ENCODE peak calls at places on chromosome 4, in eight cellular contexts. One of them, this sample, is unnamed.

GRCh38 chr4:138512766-138513165 is 270.6 kb upstream of the SLC7A11 start:
- DNase-seq in AG08396: no peak
- DNase-seq in PC-3: no peak
- DNase-seq in psoas muscle: no peak
- DNase-seq in caudate nucleus: no peak
- DNase-seq in progenitor cell of endocrine pancreas: no peak
- DNase-seq in tibial nerve: no peak
- DNase-seq in endothelial cell: no peak
- DNase-seq in this sample: no peak

GRCh38 chr4:17941731-17942130 is 79.8 kb downstream of the LCORL start:
- DNase-seq in AG08396: no peak
- DNase-seq in PC-3: peak
- DNase-seq in psoas muscle: no peak
- DNase-seq in caudate nucleus: no peak
- DNase-seq in progenitor cell of endocrine pancreas: no peak
- DNase-seq in tibial nerve: no peak
- DNase-seq in endothelial cell: no peak
- DNase-seq in this sample: no peak

GRCh38 chr4:12118651-12119213 is 690.0 kb upstream of the HS3ST1 start:
- DNase-seq in AG08396: no peak
- DNase-seq in PC-3: no peak
- DNase-seq in psoas muscle: no peak
- DNase-seq in caudate nucleus: no peak
- DNase-seq in progenitor cell of endocrine pancreas: no peak
- DNase-seq in tibial nerve: no peak
- DNase-seq in endothelial cell: no peak
- DNase-seq in this sample: no peak

GRCh38 chr4:26178874-26179273 is 141.9 kb upstream of the RBPJ start:
- DNase-seq in AG08396: no peak
- DNase-seq in PC-3: no peak
- DNase-seq in psoas muscle: peak
- DNase-seq in caudate nucleus: no peak
- DNase-seq in progenitor cell of endocrine pancreas: no peak
- DNase-seq in tibial nerve: peak
- DNase-seq in endothelial cell: no peak
- DNase-seq in this sample: no peak

GRCh38 chr4:8675383-8675782 is 82.8 kb downstream of the CPZ start:
- DNase-seq in AG08396: no peak
- DNase-seq in PC-3: peak
- DNase-seq in psoas muscle: no peak
- DNase-seq in caudate nucleus: no peak
- DNase-seq in progenitor cell of endocrine pancreas: peak
- DNase-seq in tibial nerve: no peak
- DNase-seq in endothelial cell: peak
- DNase-seq in this sample: peak

GRCh38 chr4:73406548-73406875 is 2.4 kb downstream of the ALB start:
- DNase-seq in AG08396: no peak
- DNase-seq in PC-3: no peak
- DNase-seq in psoas muscle: no peak
- DNase-seq in caudate nucleus: no peak
- DNase-seq in progenitor cell of endocrine pancreas: no peak
- DNase-seq in tibial nerve: no peak
- DNase-seq in endothelial cell: no peak
- DNase-seq in this sample: no peak

GRCh38 chr4:174828845-174829701 is at the start of gene GLRA3:
- DNase-seq in AG08396: peak
- DNase-seq in PC-3: peak
- DNase-seq in psoas muscle: peak
- DNase-seq in caudate nucleus: peak
- DNase-seq in progenitor cell of endocrine pancreas: peak
- DNase-seq in tibial nerve: no peak
- DNase-seq in endothelial cell: peak
- DNase-seq in this sample: peak

GRCh38 chr4:186740822-186741221 is 17.2 kb upstream of the FAT1 start:
- DNase-seq in AG08396: no peak
- DNase-seq in PC-3: no peak
- DNase-seq in psoas muscle: no peak
- DNase-seq in caudate nucleus: no peak
- DNase-seq in progenitor cell of endocrine pancreas: no peak
- DNase-seq in tibial nerve: no peak
- DNase-seq in endothelial cell: no peak
- DNase-seq in this sample: no peak

GRCh38 chr4:149845643-149846208 is 30.1 kb upstream of the IQCM start:
- DNase-seq in AG08396: no peak
- DNase-seq in PC-3: no peak
- DNase-seq in psoas muscle: no peak
- DNase-seq in caudate nucleus: no peak
- DNase-seq in progenitor cell of endocrine pancreas: no peak
- DNase-seq in tibial nerve: no peak
- DNase-seq in endothelial cell: no peak
- DNase-seq in this sample: no peak

GRCh38 chr4:147755567-147756295 is 23.8 kb downstream of the ARHGAP10 start:
- DNase-seq in AG08396: peak
- DNase-seq in PC-3: no peak
- DNase-seq in psoas muscle: no peak
- DNase-seq in caudate nucleus: no peak
- DNase-seq in progenitor cell of endocrine pancreas: no peak
- DNase-seq in tibial nerve: no peak
- DNase-seq in endothelial cell: no peak
- DNase-seq in this sample: no peak

GRCh38 chr4:143581331-143581961 is 67.9 kb downstream of the SMARCA5 start:
- DNase-seq in AG08396: no peak
- DNase-seq in PC-3: no peak
- DNase-seq in psoas muscle: no peak
- DNase-seq in caudate nucleus: peak
- DNase-seq in progenitor cell of endocrine pancreas: no peak
- DNase-seq in tibial nerve: no peak
- DNase-seq in endothelial cell: no peak
- DNase-seq in this sample: peak

GRCh38 chr4:48370260-48371134 is 29.2 kb downstream of the SLAIN2 start:
- DNase-seq in AG08396: no peak
- DNase-seq in PC-3: no peak
- DNase-seq in psoas muscle: no peak
- DNase-seq in caudate nucleus: no peak
- DNase-seq in progenitor cell of endocrine pancreas: no peak
- DNase-seq in tibial nerve: no peak
- DNase-seq in endothelial cell: no peak
- DNase-seq in this sample: no peak

GRCh38 chr4:140071806-140072205 is 82.2 kb downstream of the MAML3 start:
- DNase-seq in AG08396: peak
- DNase-seq in PC-3: no peak
- DNase-seq in psoas muscle: no peak
- DNase-seq in caudate nucleus: no peak
- DNase-seq in progenitor cell of endocrine pancreas: no peak
- DNase-seq in tibial nerve: peak
- DNase-seq in endothelial cell: no peak
- DNase-seq in this sample: no peak

GRCh38 chr4:180610317-180610716 is 1632.9 kb upstream of the TENM3 start:
- DNase-seq in AG08396: no peak
- DNase-seq in PC-3: peak
- DNase-seq in psoas muscle: no peak
- DNase-seq in caudate nucleus: no peak
- DNase-seq in progenitor cell of endocrine pancreas: no peak
- DNase-seq in tibial nerve: no peak
- DNase-seq in endothelial cell: no peak
- DNase-seq in this sample: no peak

GRCh38 chr4:6595897-6596537 is 21.0 kb downstream of the MAN2B2 start:
- DNase-seq in AG08396: no peak
- DNase-seq in PC-3: peak
- DNase-seq in psoas muscle: no peak
- DNase-seq in caudate nucleus: no peak
- DNase-seq in progenitor cell of endocrine pancreas: no peak
- DNase-seq in tibial nerve: no peak
- DNase-seq in endothelial cell: no peak
- DNase-seq in this sample: peak

GRCh38 chr4:176435891-176436499 is 116.2 kb downstream of the SPCS3 start:
- DNase-seq in AG08396: no peak
- DNase-seq in PC-3: no peak
- DNase-seq in psoas muscle: no peak
- DNase-seq in caudate nucleus: no peak
- DNase-seq in progenitor cell of endocrine pancreas: no peak
- DNase-seq in tibial nerve: no peak
- DNase-seq in endothelial cell: no peak
- DNase-seq in this sample: no peak

GRCh38 chr4:8029689-8030088 is 90.0 kb upstream of the AFAP1 start:
- DNase-seq in AG08396: no peak
- DNase-seq in PC-3: no peak
- DNase-seq in psoas muscle: peak
- DNase-seq in caudate nucleus: no peak
- DNase-seq in progenitor cell of endocrine pancreas: no peak
- DNase-seq in tibial nerve: no peak
- DNase-seq in endothelial cell: no peak
- DNase-seq in this sample: no peak

GRCh38 chr4:8730681-8731080 is 138.1 kb downstream of the CPZ start:
- DNase-seq in AG08396: no peak
- DNase-seq in PC-3: no peak
- DNase-seq in psoas muscle: no peak
- DNase-seq in caudate nucleus: no peak
- DNase-seq in progenitor cell of endocrine pancreas: no peak
- DNase-seq in tibial nerve: no peak
- DNase-seq in endothelial cell: no peak
- DNase-seq in this sample: peak

GRCh38 chr4:39792529-39792928 is 94.6 kb downstream of the UBE2K start:
- DNase-seq in AG08396: no peak
- DNase-seq in PC-3: no peak
- DNase-seq in psoas muscle: no peak
- DNase-seq in caudate nucleus: no peak
- DNase-seq in progenitor cell of endocrine pancreas: no peak
- DNase-seq in tibial nerve: no peak
- DNase-seq in endothelial cell: no peak
- DNase-seq in this sample: peak

This sample was measured in endodermal cell.